ENCODE peak calls at places on chromosomes 16 and 17, in eight cellular contexts. T is stimulated activated CD8-positive, alpha-beta memory T cell treated with anti-CD3 and anti-CD28 coated beads, Interleukin-4, amount 100 ng/mL, for 24 hours; I is heart right ventricle; E is MCF 10A; Q is fibroblast of villous mesenchyme; J is kidney glomerular epithelial cell; V is GM12864; L is HEK293T. Y is an unnamed sample.

GRCh38 chr17:82349287-82349701 is 9.8 kb upstream of the TEX19 start:
- DNase-seq in E (no peak), J (peak), L (no peak), V (no peak), T (no peak), Q (peak), I (no peak), Y (no peak)

GRCh38 chr17:57442401-57442823 is 186.1 kb downstream of the MSI2 start:
- DNase-seq in Q (peak), V (no peak), L (no peak), E (peak), T (no peak), I (no peak), J (no peak), Y (no peak)

GRCh38 chr17:40291311-40291710 is 3.6 kb downstream of the CDC6 start:
- DNase-seq in I (no peak), T (no peak), E (no peak), Q (no peak), V (no peak), L (no peak), J (no peak), Y (no peak)

GRCh38 chr17:3894927-3895343 is 2.1 kb upstream of the CAMKK1 start:
- DNase-seq in L (no peak), Q (no peak), T (no peak), J (no peak), V (no peak), E (peak), I (peak), Y (no peak)

GRCh38 chr17:14337596-14338079 is 36.8 kb downstream of the HS3ST3B1 start:
- DNase-seq in I (no peak), J (no peak), Q (no peak), T (peak), E (no peak), L (no peak), V (peak), Y (no peak)

GRCh38 chr16:59688006-59688405 is 953.9 kb upstream of the GOT2 start:
- DNase-seq in T (no peak), Q (no peak), L (no peak), E (no peak), V (no peak), J (no peak), I (no peak), Y (no peak)

GRCh38 chr16:86252596-86252995 is 257.7 kb upstream of the FOXF1 start:
- DNase-seq in L (peak), T (no peak), E (peak), Q (peak), I (no peak), V (no peak), J (no peak), Y (no peak)

GRCh38 chr17:1643293-1643998 is 2.1 kb downstream of the SCARF1 start:
- DNase-seq in I (no peak), E (peak), L (peak), Q (no peak), T (no peak), V (no peak), J (no peak), Y (peak)

GRCh38 chr17:7579839-7580630 is 597 bp downstream of the CD68 start:
- DNase-seq in J (no peak), E (no peak), T (no peak), L (no peak), V (no peak), I (no peak), Q (no peak), Y (no peak)

GRCh38 chr17:77420804-77421634 is 280.2 kb downstream of the SEC14L1 start:
- DNase-seq in L (peak), J (peak), V (no peak), Q (peak), I (no peak), T (no peak), E (peak), Y (peak)

GRCh38 chr16:83533193-83533592 is 274.6 kb upstream of the HSBP1 start:
- DNase-seq in L (no peak), Q (no peak), V (no peak), J (peak), I (no peak), E (peak), T (no peak), Y (no peak)

GRCh38 chr17:67460097-67460496 is 83.0 kb downstream of the PITPNC1 start:
- DNase-seq in I (no peak), V (no peak), J (no peak), Q (no peak), L (no peak), T (no peak), E (no peak), Y (no peak)

GRCh38 chr16:56558024-56558747 is 6.7 kb upstream of the MT4 start:
- DNase-seq in J (peak), V (no peak), E (peak), Q (no peak), T (no peak), I (no peak), L (no peak), Y (no peak)

GRCh38 chr17:10683853-10684252 is 13.5 kb downstream of the SCO1 start:
- DNase-seq in Q (peak), V (no peak), E (peak), J (peak), I (no peak), L (peak), T (no peak), Y (no peak)

GRCh38 chr16:89149386-89149785 is 22.2 kb upstream of the CDH15 start:
- DNase-seq in Q (no peak), T (no peak), I (no peak), V (no peak), J (no peak), L (no peak), E (no peak), Y (no peak)

GRCh38 chr17:39701784-39702422 is 2.0 kb downstream of the ERBB2 start:
- DNase-seq in E (no peak), I (no peak), J (no peak), L (no peak), V (no peak), Q (no peak), T (no peak), Y (no peak)

GRCh38 chr16:12573730-12574383 is 229.8 kb downstream of the CPPED1 start:
- DNase-seq in L (peak), E (peak), Q (peak), J (peak), T (peak), V (no peak), I (peak), Y (peak)

GRCh38 chr17:38613981-38614779 is 8.4 kb upstream of the SRCIN1 start:
- DNase-seq in E (no peak), T (no peak), Q (no peak), J (no peak), L (no peak), V (no peak), I (no peak), Y (no peak)

GRCh38 chr17:4948997-4949320 is 629 bp upstream of the PFN1 start:
- DNase-seq in Q (peak), L (peak), E (peak), J (no peak), V (no peak), T (peak), I (peak), Y (no peak)

GRCh38 chr16:85462405-85463227 is 150.5 kb upstream of the GSE1 start:
- DNase-seq in L (peak), J (no peak), E (no peak), I (peak), T (no peak), Q (peak), V (no peak), Y (no peak)

GRCh38 chr17:49327835-49328784 is 33.9 kb downstream of the ZNF652 start:
- DNase-seq in E (no peak), Q (no peak), L (no peak), V (no peak), J (peak), T (no peak), I (no peak), Y (no peak)

GRCh38 chr16:999677-1000076 is 18.1 kb downstream of the SOX8 start:
- DNase-seq in V (no peak), I (no peak), J (no peak), Q (no peak), T (no peak), L (no peak), E (no peak), Y (no peak)

GRCh38 chr17:9016941-9017552 is 4.3 kb upstream of the NTN1 start:
- DNase-seq in E (no peak), T (no peak), I (no peak), Q (no peak), L (no peak), J (no peak), V (no peak), Y (no peak)

GRCh38 chr16:89332248-89333245 is 115.0 kb downstream of the ZNF778 start:
- DNase-seq in J (no peak), V (no peak), L (no peak), E (no peak), Q (no peak), I (no peak), T (no peak), Y (no peak)

GRCh38 chr17:13311301-13311700 is 290.4 kb downstream of the HS3ST3A1 start:
- DNase-seq in E (peak), Q (peak), J (no peak), I (no peak), L (no peak), T (no peak), V (no peak), Y (no peak)

GRCh38 chr16:87391950-87392822 is at the start of gene MAP1LC3B:
- DNase-seq in J (peak), I (peak), E (peak), L (peak), Q (peak), T (peak), V (peak), Y (peak)

GRCh38 chr17:72456026-72456569 is 335.3 kb downstream of the SOX9 start:
- DNase-seq in T (no peak), V (no peak), Q (peak), E (peak), L (no peak), J (peak), I (no peak), Y (no peak)

GRCh38 chr17:68134046-68134637 is 98.6 kb downstream of the KPNA2 start:
- DNase-seq in L (no peak), I (no peak), V (no peak), J (no peak), E (no peak), T (no peak), Q (no peak), Y (no peak)

GRCh38 chr16:58022601-58023371 is 2.8 kb upstream of the MMP15 start:
- DNase-seq in J (peak), I (peak), V (no peak), L (no peak), T (no peak), E (peak), Q (peak), Y (no peak)

GRCh38 chr16:53865492-53865863 is 161.5 kb downstream of the FTO start:
- DNase-seq in Q (peak), V (no peak), J (peak), T (no peak), E (peak), I (no peak), L (no peak), Y (no peak)

GRCh38 chr17:45936610-45937009 is 42.3 kb downstream of the MAPT start:
- DNase-seq in E (no peak), Q (no peak), L (no peak), J (no peak), T (no peak), I (no peak), V (no peak), Y (no peak)

GRCh38 chr17:49031965-49032928 is 35.1 kb downstream of the IGF2BP1 start:
- DNase-seq in J (peak), I (peak), V (peak), Q (peak), E (peak), T (peak), L (peak), Y (peak)

GRCh38 chr16:30370444-30371247 is at the start of gene TBC1D10B:
- DNase-seq in E (peak), J (peak), I (peak), L (peak), T (peak), Q (peak), V (peak), Y (peak)

Y was measured in NCI-H526 treated with DMSO at 0.1 percent for 48 hours.